ENCODE peak calls at places on chromosome 1, in seven cellular contexts. One of them, this sample, is unnamed.
A peak's percentile ranks its signal among the peaks of the same experiment; 100 is the strongest.

GRCh38 chr1:23930270-23930669 is 17.1 kb upstream of the CNR2 start:
- DNase-seq in epithelial cell of esophagus: no peak
- DNase-seq in NCI-H1436: no peak
- DNase-seq in heart right ventricle: no peak
- DNase-seq in activated naive CD4-positive, alpha-beta T cell treated with anti-CD3 and anti-CD28 coated beads, Interleukin-2, amount 50 U/mL, for 16 hours: no peak
- DNase-seq in Caco-2: no peak
- DNase-seq in Daoy: no peak
- DNase-seq in this sample: no peak

GRCh38 chr1:1665815-1666251 is 7.0 kb upstream of the CDK11B start:
- DNase-seq in epithelial cell of esophagus: no peak
- DNase-seq in NCI-H1436: no peak
- DNase-seq in heart right ventricle: no peak
- DNase-seq in activated naive CD4-positive, alpha-beta T cell treated with anti-CD3 and anti-CD28 coated beads, Interleukin-2, amount 50 U/mL, for 16 hours: peak; percentile 51
- DNase-seq in Caco-2: no peak
- DNase-seq in Daoy: no peak
- DNase-seq in this sample: no peak

GRCh38 chr1:2611034-2611501 is 21.7 kb downstream of the MMEL1 start:
- DNase-seq in epithelial cell of esophagus: peak; percentile 25
- DNase-seq in NCI-H1436: no peak
- DNase-seq in heart right ventricle: peak; percentile 31
- DNase-seq in activated naive CD4-positive, alpha-beta T cell treated with anti-CD3 and anti-CD28 coated beads, Interleukin-2, amount 50 U/mL, for 16 hours: peak; percentile 12
- DNase-seq in Caco-2: peak; percentile 51
- DNase-seq in Daoy: peak; percentile 38
- DNase-seq in this sample: no peak

GRCh38 chr1:198449727-198450433 is 90.6 kb downstream of the ATP6V1G3 start:
- DNase-seq in epithelial cell of esophagus: peak; percentile 75
- DNase-seq in NCI-H1436: no peak
- DNase-seq in heart right ventricle: no peak
- DNase-seq in activated naive CD4-positive, alpha-beta T cell treated with anti-CD3 and anti-CD28 coated beads, Interleukin-2, amount 50 U/mL, for 16 hours: no peak
- DNase-seq in Caco-2: no peak
- DNase-seq in Daoy: peak; percentile 7
- DNase-seq in this sample: peak; percentile 19

GRCh38 chr1:208154040-208154439 is 90.1 kb downstream of the PLXNA2 start:
- DNase-seq in epithelial cell of esophagus: no peak
- DNase-seq in NCI-H1436: peak; percentile 59
- DNase-seq in heart right ventricle: no peak
- DNase-seq in activated naive CD4-positive, alpha-beta T cell treated with anti-CD3 and anti-CD28 coated beads, Interleukin-2, amount 50 U/mL, for 16 hours: no peak
- DNase-seq in Caco-2: no peak
- DNase-seq in Daoy: no peak
- DNase-seq in this sample: no peak

GRCh38 chr1:47732489-47732888 is 264.7 kb downstream of the TRABD2B start:
- DNase-seq in epithelial cell of esophagus: no peak
- DNase-seq in NCI-H1436: no peak
- DNase-seq in heart right ventricle: no peak
- DNase-seq in activated naive CD4-positive, alpha-beta T cell treated with anti-CD3 and anti-CD28 coated beads, Interleukin-2, amount 50 U/mL, for 16 hours: no peak
- DNase-seq in Caco-2: no peak
- DNase-seq in Daoy: no peak
- DNase-seq in this sample: peak; percentile 88

GRCh38 chr1:18373882-18374493 is 106.7 kb upstream of the KLHDC7A start:
- DNase-seq in epithelial cell of esophagus: no peak
- DNase-seq in NCI-H1436: peak; percentile 0
- DNase-seq in heart right ventricle: no peak
- DNase-seq in activated naive CD4-positive, alpha-beta T cell treated with anti-CD3 and anti-CD28 coated beads, Interleukin-2, amount 50 U/mL, for 16 hours: no peak
- DNase-seq in Caco-2: no peak
- DNase-seq in Daoy: no peak
- DNase-seq in this sample: no peak

GRCh38 chr1:12616709-12617373 is 1.2 kb downstream of the DHRS3 start:
- DNase-seq in epithelial cell of esophagus: peak; percentile 50
- DNase-seq in NCI-H1436: no peak
- DNase-seq in heart right ventricle: peak; percentile 56
- DNase-seq in activated naive CD4-positive, alpha-beta T cell treated with anti-CD3 and anti-CD28 coated beads, Interleukin-2, amount 50 U/mL, for 16 hours: peak; percentile 43
- DNase-seq in Caco-2: no peak
- DNase-seq in Daoy: peak; percentile 62
- DNase-seq in this sample: peak; percentile 14

GRCh38 chr1:20574686-20575543 is 14.0 kb upstream of the CDA start:
- DNase-seq in epithelial cell of esophagus: peak; percentile 84
- DNase-seq in NCI-H1436: peak; percentile 61
- DNase-seq in heart right ventricle: peak; percentile 88
- DNase-seq in activated naive CD4-positive, alpha-beta T cell treated with anti-CD3 and anti-CD28 coated beads, Interleukin-2, amount 50 U/mL, for 16 hours: peak; percentile 34
- DNase-seq in Caco-2: peak; percentile 59
- DNase-seq in Daoy: peak; percentile 91
- DNase-seq in this sample: peak; percentile 33

GRCh38 chr1:22450421-22451021 is 1.1 kb upstream of the ZBTB40 start:
- DNase-seq in epithelial cell of esophagus: no peak
- DNase-seq in NCI-H1436: no peak
- DNase-seq in heart right ventricle: no peak
- DNase-seq in activated naive CD4-positive, alpha-beta T cell treated with anti-CD3 and anti-CD28 coated beads, Interleukin-2, amount 50 U/mL, for 16 hours: no peak
- DNase-seq in Caco-2: no peak
- DNase-seq in Daoy: no peak
- DNase-seq in this sample: no peak

GRCh38 chr1:3099861-3100260 is 30.9 kb downstream of the PRDM16 start:
- DNase-seq in epithelial cell of esophagus: no peak
- DNase-seq in NCI-H1436: no peak
- DNase-seq in heart right ventricle: no peak
- DNase-seq in activated naive CD4-positive, alpha-beta T cell treated with anti-CD3 and anti-CD28 coated beads, Interleukin-2, amount 50 U/mL, for 16 hours: no peak
- DNase-seq in Caco-2: no peak
- DNase-seq in Daoy: no peak
- DNase-seq in this sample: no peak

GRCh38 chr1:9633493-9633892 is 18.0 kb upstream of the PIK3CD start:
- DNase-seq in epithelial cell of esophagus: no peak
- DNase-seq in NCI-H1436: no peak
- DNase-seq in heart right ventricle: no peak
- DNase-seq in activated naive CD4-positive, alpha-beta T cell treated with anti-CD3 and anti-CD28 coated beads, Interleukin-2, amount 50 U/mL, for 16 hours: no peak
- DNase-seq in Caco-2: no peak
- DNase-seq in Daoy: no peak
- DNase-seq in this sample: no peak

GRCh38 chr1:7389786-7390603 is 381.1 kb upstream of the VAMP3 start:
- DNase-seq in epithelial cell of esophagus: no peak
- DNase-seq in NCI-H1436: no peak
- DNase-seq in heart right ventricle: no peak
- DNase-seq in activated naive CD4-positive, alpha-beta T cell treated with anti-CD3 and anti-CD28 coated beads, Interleukin-2, amount 50 U/mL, for 16 hours: no peak
- DNase-seq in Caco-2: no peak
- DNase-seq in Daoy: no peak
- DNase-seq in this sample: no peak

GRCh38 chr1:35564037-35564883 is 6.7 kb downstream of the NCDN start:
- DNase-seq in epithelial cell of esophagus: peak; percentile 88
- DNase-seq in NCI-H1436: peak; percentile 68
- DNase-seq in heart right ventricle: peak; percentile 68
- DNase-seq in activated naive CD4-positive, alpha-beta T cell treated with anti-CD3 and anti-CD28 coated beads, Interleukin-2, amount 50 U/mL, for 16 hours: peak; percentile 80
- DNase-seq in Caco-2: peak; percentile 74
- DNase-seq in Daoy: peak; percentile 83
- DNase-seq in this sample: peak; percentile 83

GRCh38 chr1:10980094-10980577 is 32.3 kb upstream of the TARDBP start:
- DNase-seq in epithelial cell of esophagus: peak; percentile 71
- DNase-seq in NCI-H1436: no peak
- DNase-seq in heart right ventricle: peak; percentile 79
- DNase-seq in activated naive CD4-positive, alpha-beta T cell treated with anti-CD3 and anti-CD28 coated beads, Interleukin-2, amount 50 U/mL, for 16 hours: no peak
- DNase-seq in Caco-2: no peak
- DNase-seq in Daoy: peak; percentile 85
- DNase-seq in this sample: peak; percentile 28

GRCh38 chr1:146007048-146007784 is 10.8 kb upstream of the TXNIP start:
- DNase-seq in epithelial cell of esophagus: peak; percentile 78
- DNase-seq in NCI-H1436: peak; percentile 63
- DNase-seq in heart right ventricle: no peak
- DNase-seq in activated naive CD4-positive, alpha-beta T cell treated with anti-CD3 and anti-CD28 coated beads, Interleukin-2, amount 50 U/mL, for 16 hours: peak; percentile 60
- DNase-seq in Caco-2: no peak
- DNase-seq in Daoy: peak; percentile 63
- DNase-seq in this sample: peak; percentile 68

GRCh38 chr1:199173356-199173755 is 534.5 kb downstream of the PTPRC start:
- DNase-seq in epithelial cell of esophagus: peak; percentile 50
- DNase-seq in NCI-H1436: no peak
- DNase-seq in heart right ventricle: no peak
- DNase-seq in activated naive CD4-positive, alpha-beta T cell treated with anti-CD3 and anti-CD28 coated beads, Interleukin-2, amount 50 U/mL, for 16 hours: no peak
- DNase-seq in Caco-2: no peak
- DNase-seq in Daoy: no peak
- DNase-seq in this sample: peak; percentile 26

GRCh38 chr1:153404768-153405167 is 11.6 kb upstream of the S100A7A start:
- DNase-seq in epithelial cell of esophagus: no peak
- DNase-seq in NCI-H1436: no peak
- DNase-seq in heart right ventricle: peak; percentile 42
- DNase-seq in activated naive CD4-positive, alpha-beta T cell treated with anti-CD3 and anti-CD28 coated beads, Interleukin-2, amount 50 U/mL, for 16 hours: peak; percentile 57
- DNase-seq in Caco-2: peak; percentile 56
- DNase-seq in Daoy: peak; percentile 46
- DNase-seq in this sample: no peak

GRCh38 chr1:47388548-47389238 is 27.4 kb upstream of the FOXE3 start:
- DNase-seq in epithelial cell of esophagus: peak; percentile 74
- DNase-seq in NCI-H1436: peak; percentile 44
- DNase-seq in heart right ventricle: peak; percentile 25
- DNase-seq in activated naive CD4-positive, alpha-beta T cell treated with anti-CD3 and anti-CD28 coated beads, Interleukin-2, amount 50 U/mL, for 16 hours: peak; percentile 36
- DNase-seq in Caco-2: peak; percentile 67
- DNase-seq in Daoy: peak; percentile 73
- DNase-seq in this sample: peak; percentile 66

GRCh38 chr1:84889437-84889836 is 3.6 kb downstream of the LPAR3 start:
- DNase-seq in epithelial cell of esophagus: peak; percentile 46
- DNase-seq in NCI-H1436: no peak
- DNase-seq in heart right ventricle: no peak
- DNase-seq in activated naive CD4-positive, alpha-beta T cell treated with anti-CD3 and anti-CD28 coated beads, Interleukin-2, amount 50 U/mL, for 16 hours: no peak
- DNase-seq in Caco-2: no peak
- DNase-seq in Daoy: no peak
- DNase-seq in this sample: no peak

GRCh38 chr1:156140879-156141707 is 12.3 kb upstream of the SEMA4A start:
- DNase-seq in epithelial cell of esophagus: no peak
- DNase-seq in NCI-H1436: no peak
- DNase-seq in heart right ventricle: peak; percentile 45
- DNase-seq in activated naive CD4-positive, alpha-beta T cell treated with anti-CD3 and anti-CD28 coated beads, Interleukin-2, amount 50 U/mL, for 16 hours: peak; percentile 35
- DNase-seq in Caco-2: no peak
- DNase-seq in Daoy: no peak
- DNase-seq in this sample: no peak

GRCh38 chr1:32619701-32620485 is 30.5 kb downstream of the ZBTB8OS start:
- DNase-seq in epithelial cell of esophagus: peak; percentile 12
- DNase-seq in NCI-H1436: no peak
- DNase-seq in heart right ventricle: no peak
- DNase-seq in activated naive CD4-positive, alpha-beta T cell treated with anti-CD3 and anti-CD28 coated beads, Interleukin-2, amount 50 U/mL, for 16 hours: no peak
- DNase-seq in Caco-2: no peak
- DNase-seq in Daoy: no peak
- DNase-seq in this sample: no peak

GRCh38 chr1:165543651-165544452 is at the start of gene LRRC52:
- DNase-seq in epithelial cell of esophagus: no peak
- DNase-seq in NCI-H1436: peak; percentile 77
- DNase-seq in heart right ventricle: peak; percentile 77
- DNase-seq in activated naive CD4-positive, alpha-beta T cell treated with anti-CD3 and anti-CD28 coated beads, Interleukin-2, amount 50 U/mL, for 16 hours: no peak
- DNase-seq in Caco-2: no peak
- DNase-seq in Daoy: peak; percentile 32
- DNase-seq in this sample: no peak

GRCh38 chr1:97581614-97582051 is 339.2 kb downstream of the DPYD start:
- DNase-seq in epithelial cell of esophagus: peak; percentile 74
- DNase-seq in NCI-H1436: no peak
- DNase-seq in heart right ventricle: no peak
- DNase-seq in activated naive CD4-positive, alpha-beta T cell treated with anti-CD3 and anti-CD28 coated beads, Interleukin-2, amount 50 U/mL, for 16 hours: no peak
- DNase-seq in Caco-2: peak; percentile 46
- DNase-seq in Daoy: peak; percentile 65
- DNase-seq in this sample: peak; percentile 16

GRCh38 chr1:155174334-155175280 is 958 bp downstream of the TRIM46 start:
- DNase-seq in epithelial cell of esophagus: no peak
- DNase-seq in NCI-H1436: peak; percentile 76
- DNase-seq in heart right ventricle: no peak
- DNase-seq in activated naive CD4-positive, alpha-beta T cell treated with anti-CD3 and anti-CD28 coated beads, Interleukin-2, amount 50 U/mL, for 16 hours: peak; percentile 53
- DNase-seq in Caco-2: no peak
- DNase-seq in Daoy: no peak
- DNase-seq in this sample: no peak

GRCh38 chr1:167229719-167230385 is 9.2 kb downstream of the POU2F1 start:
- DNase-seq in epithelial cell of esophagus: no peak
- DNase-seq in NCI-H1436: no peak
- DNase-seq in heart right ventricle: no peak
- DNase-seq in activated naive CD4-positive, alpha-beta T cell treated with anti-CD3 and anti-CD28 coated beads, Interleukin-2, amount 50 U/mL, for 16 hours: no peak
- DNase-seq in Caco-2: no peak
- DNase-seq in Daoy: no peak
- DNase-seq in this sample: no peak

GRCh38 chr1:228348708-228349467 is 57.7 kb downstream of the TRIM11 start:
- DNase-seq in epithelial cell of esophagus: no peak
- DNase-seq in NCI-H1436: no peak
- DNase-seq in heart right ventricle: no peak
- DNase-seq in activated naive CD4-positive, alpha-beta T cell treated with anti-CD3 and anti-CD28 coated beads, Interleukin-2, amount 50 U/mL, for 16 hours: no peak
- DNase-seq in Caco-2: peak; percentile 32
- DNase-seq in Daoy: no peak
- DNase-seq in this sample: no peak

GRCh38 chr1:230158422-230159291 is 91.6 kb downstream of the GALNT2 start:
- DNase-seq in epithelial cell of esophagus: no peak
- DNase-seq in NCI-H1436: peak; percentile 65
- DNase-seq in heart right ventricle: no peak
- DNase-seq in activated naive CD4-positive, alpha-beta T cell treated with anti-CD3 and anti-CD28 coated beads, Interleukin-2, amount 50 U/mL, for 16 hours: no peak
- DNase-seq in Caco-2: peak; percentile 83
- DNase-seq in Daoy: peak; percentile 23
- DNase-seq in this sample: peak; percentile 13

GRCh38 chr1:8554956-8555534 is 237.1 kb downstream of the SLC45A1 start:
- DNase-seq in epithelial cell of esophagus: peak; percentile 81
- DNase-seq in NCI-H1436: no peak
- DNase-seq in heart right ventricle: no peak
- DNase-seq in activated naive CD4-positive, alpha-beta T cell treated with anti-CD3 and anti-CD28 coated beads, Interleukin-2, amount 50 U/mL, for 16 hours: no peak
- DNase-seq in Caco-2: no peak
- DNase-seq in Daoy: peak; percentile 50
- DNase-seq in this sample: peak; percentile 24

GRCh38 chr1:18907914-18908845 is 5.8 kb upstream of the ALDH4A1 start:
- DNase-seq in epithelial cell of esophagus: no peak
- DNase-seq in NCI-H1436: no peak
- DNase-seq in heart right ventricle: no peak
- DNase-seq in activated naive CD4-positive, alpha-beta T cell treated with anti-CD3 and anti-CD28 coated beads, Interleukin-2, amount 50 U/mL, for 16 hours: no peak
- DNase-seq in Caco-2: no peak
- DNase-seq in Daoy: no peak
- DNase-seq in this sample: no peak

GRCh38 chr1:110508038-110508437 is 10.9 kb downstream of the KCNA10 start:
- DNase-seq in epithelial cell of esophagus: peak; percentile 29
- DNase-seq in NCI-H1436: no peak
- DNase-seq in heart right ventricle: peak; percentile 54
- DNase-seq in activated naive CD4-positive, alpha-beta T cell treated with anti-CD3 and anti-CD28 coated beads, Interleukin-2, amount 50 U/mL, for 16 hours: no peak
- DNase-seq in Caco-2: peak; percentile 64
- DNase-seq in Daoy: peak; percentile 39
- DNase-seq in this sample: no peak

GRCh38 chr1:183838221-183838620 is 33.3 kb downstream of the RGL1 start:
- DNase-seq in epithelial cell of esophagus: no peak
- DNase-seq in NCI-H1436: no peak
- DNase-seq in heart right ventricle: no peak
- DNase-seq in activated naive CD4-positive, alpha-beta T cell treated with anti-CD3 and anti-CD28 coated beads, Interleukin-2, amount 50 U/mL, for 16 hours: no peak
- DNase-seq in Caco-2: no peak
- DNase-seq in Daoy: no peak
- DNase-seq in this sample: no peak

GRCh38 chr1:158506369-158506987 is 34.5 kb downstream of the OR10R2 start:
- DNase-seq in epithelial cell of esophagus: peak; percentile 59
- DNase-seq in NCI-H1436: no peak
- DNase-seq in heart right ventricle: peak; percentile 9
- DNase-seq in activated naive CD4-positive, alpha-beta T cell treated with anti-CD3 and anti-CD28 coated beads, Interleukin-2, amount 50 U/mL, for 16 hours: peak; percentile 45
- DNase-seq in Caco-2: peak; percentile 37
- DNase-seq in Daoy: peak; percentile 42
- DNase-seq in this sample: peak; percentile 36

GRCh38 chr1:16158993-16159831 is 3.3 kb upstream of the EPHA2 start:
- DNase-seq in epithelial cell of esophagus: peak; percentile 97
- DNase-seq in NCI-H1436: no peak
- DNase-seq in heart right ventricle: no peak
- DNase-seq in activated naive CD4-positive, alpha-beta T cell treated with anti-CD3 and anti-CD28 coated beads, Interleukin-2, amount 50 U/mL, for 16 hours: no peak
- DNase-seq in Caco-2: no peak
- DNase-seq in Daoy: peak; percentile 55
- DNase-seq in this sample: no peak

GRCh38 chr1:246355421-246356230 is 151.5 kb downstream of the SMYD3 start:
- DNase-seq in epithelial cell of esophagus: no peak
- DNase-seq in NCI-H1436: no peak
- DNase-seq in heart right ventricle: no peak
- DNase-seq in activated naive CD4-positive, alpha-beta T cell treated with anti-CD3 and anti-CD28 coated beads, Interleukin-2, amount 50 U/mL, for 16 hours: no peak
- DNase-seq in Caco-2: no peak
- DNase-seq in Daoy: peak; percentile 51
- DNase-seq in this sample: no peak

GRCh38 chr1:55695151-55695550 is 480.0 kb upstream of the USP24 start:
- DNase-seq in epithelial cell of esophagus: no peak
- DNase-seq in NCI-H1436: no peak
- DNase-seq in heart right ventricle: no peak
- DNase-seq in activated naive CD4-positive, alpha-beta T cell treated with anti-CD3 and anti-CD28 coated beads, Interleukin-2, amount 50 U/mL, for 16 hours: no peak
- DNase-seq in Caco-2: no peak
- DNase-seq in Daoy: no peak
- DNase-seq in this sample: no peak

GRCh38 chr1:51381964-51382363 is 51.6 kb upstream of the TTC39A start:
- DNase-seq in epithelial cell of esophagus: no peak
- DNase-seq in NCI-H1436: no peak
- DNase-seq in heart right ventricle: no peak
- DNase-seq in activated naive CD4-positive, alpha-beta T cell treated with anti-CD3 and anti-CD28 coated beads, Interleukin-2, amount 50 U/mL, for 16 hours: no peak
- DNase-seq in Caco-2: no peak
- DNase-seq in Daoy: no peak
- DNase-seq in this sample: no peak

This sample was measured in kidney glomerular epithelial cell.